ENCODE peak calls at places on chromosome 9, in ten cellular contexts. T is CD4-positive, CD25-positive, alpha-beta regulatory T cell; Q is mucosa of descending colon; H is left cardiac atrium; E is activated naive CD8-positive, alpha-beta T cell treated with anti-CD3 and anti-CD28 coated beads, Interleukin-2, amount 50 U/mL, for 24 hours; N is HCT116; R is activated T-cell treated with anti-CD3 and anti-CD28 coated beads, Interleukin-2, amount 50 U/mL, for 4 hours; K is IMR-90; A is esophagus mucosa; Z is A549. C is an unnamed sample.

GRCh38 chr9:104863180-104863883 is 64.6 kb downstream of the ABCA1 start:
- ATAC-seq in T (peak), Q (peak), H (peak), E (peak), N (peak), R (peak), K (peak), A (peak), Z (peak), C (peak)

GRCh38 chr9:20620658-20621552 is 1.4 kb downstream of the MLLT3 start:
- ATAC-seq in T (peak), Q (peak), H (peak), E (no peak), N (no peak), R (peak), K (no peak), A (no peak), Z (no peak), C (peak)

GRCh38 chr9:110802416-110803035 is 133.9 kb downstream of the MUSK start:
- ATAC-seq in T (no peak), Q (peak), H (peak), E (no peak), N (no peak), R (no peak), K (no peak), A (no peak), Z (peak), C (no peak)

GRCh38 chr9:3960661-3961144 is 339.2 kb downstream of the GLIS3 start:
- ATAC-seq in T (no peak), Q (no peak), H (no peak), E (no peak), N (no peak), R (no peak), K (peak), A (no peak), Z (no peak), C (no peak)

GRCh38 chr9:101485873-101486692 is 47.6 kb upstream of the RNF20 start:
- ATAC-seq in T (no peak), Q (peak), H (peak), E (no peak), N (peak), R (peak), K (peak), A (peak), Z (peak), C (no peak)

GRCh38 chr9:91421987-91422765 is 1.5 kb downstream of the NFIL3 start:
- ATAC-seq in T (no peak), Q (no peak), H (no peak), E (no peak), N (no peak), R (no peak), K (no peak), A (no peak), Z (no peak), C (no peak)

GRCh38 chr9:21903380-21903965 is 90.7 kb downstream of the CDKN2A start:
- ATAC-seq in T (no peak), Q (no peak), H (no peak), E (no peak), N (no peak), R (no peak), K (no peak), A (no peak), Z (no peak), C (no peak)

GRCh38 chr9:21684831-21685362 is 117.5 kb upstream of the MTAP start:
- ATAC-seq in T (no peak), Q (peak), H (peak), E (peak), N (peak), R (peak), K (peak), A (peak), Z (peak), C (peak)

GRCh38 chr9:116149844-116150243 is 3.7 kb upstream of the PAPPA start:
- ATAC-seq in T (no peak), Q (peak), H (no peak), E (no peak), N (peak), R (no peak), K (no peak), A (peak), Z (no peak), C (no peak)

GRCh38 chr9:114852050-114852594 is 46.3 kb upstream of the TNFSF15 start:
- ATAC-seq in T (no peak), Q (peak), H (peak), E (no peak), N (no peak), R (no peak), K (peak), A (peak), Z (no peak), C (no peak)

GRCh38 chr9:85258229-85258628 is 483.5 kb downstream of the AGTPBP1 start:
- ATAC-seq in T (no peak), Q (peak), H (no peak), E (no peak), N (no peak), R (no peak), K (no peak), A (peak), Z (no peak), C (no peak)

GRCh38 chr9:15785584-15785983 is 232.7 kb downstream of the CCDC171 start:
- ATAC-seq in T (no peak), Q (no peak), H (no peak), E (no peak), N (no peak), R (no peak), K (no peak), A (no peak), Z (no peak), C (no peak)

GRCh38 chr9:72280913-72281500 is 84.0 kb downstream of the ZFAND5 start:
- ATAC-seq in T (peak), Q (peak), H (peak), E (peak), N (peak), R (peak), K (peak), A (peak), Z (peak), C (peak)

GRCh38 chr9:117555964-117556629 is 141.2 kb upstream of the ASTN2 start:
- ATAC-seq in T (no peak), Q (peak), H (no peak), E (no peak), N (peak), R (no peak), K (no peak), A (no peak), Z (peak), C (peak)

GRCh38 chr9:134492281-134492691 is 149.3 kb upstream of the COL5A1 start:
- ATAC-seq in T (no peak), Q (peak), H (peak), E (no peak), N (no peak), R (no peak), K (peak), A (no peak), Z (no peak), C (no peak)

GRCh38 chr9:19373527-19373926 is 6.5 kb downstream of the RPS6 start:
- ATAC-seq in T (no peak), Q (no peak), H (no peak), E (no peak), N (no peak), R (no peak), K (no peak), A (no peak), Z (no peak), C (no peak)

GRCh38 chr9:15697459-15697858 is 144.6 kb downstream of the CCDC171 start:
- ATAC-seq in T (no peak), Q (no peak), H (no peak), E (no peak), N (peak), R (no peak), K (peak), A (no peak), Z (peak), C (no peak)

GRCh38 chr9:37085233-37085632 is 35.1 kb upstream of the ZCCHC7 start:
- ATAC-seq in T (no peak), Q (no peak), H (no peak), E (no peak), N (no peak), R (no peak), K (no peak), A (no peak), Z (no peak), C (no peak)

GRCh38 chr9:81125446-81126092 is 563.8 kb downstream of the TLE1 start:
- ATAC-seq in T (no peak), Q (no peak), H (no peak), E (peak), N (no peak), R (no peak), K (peak), A (peak), Z (peak), C (no peak)

GRCh38 chr9:34233691-34234090 is 54.8 kb downstream of the UBAP1 start:
- ATAC-seq in T (no peak), Q (no peak), H (peak), E (no peak), N (no peak), R (no peak), K (peak), A (peak), Z (no peak), C (no peak)

GRCh38 chr9:120926397-120926928 is at the start of gene TRAF1:
- ATAC-seq in T (peak), Q (peak), H (no peak), E (peak), N (no peak), R (peak), K (no peak), A (no peak), Z (no peak), C (peak)

GRCh38 chr9:136552117-136552685 is 6.4 kb upstream of the NOTCH1 start:
- ATAC-seq in T (no peak), Q (peak), H (peak), E (peak), N (no peak), R (peak), K (peak), A (no peak), Z (no peak), C (peak)

GRCh38 chr9:99593621-99594020 is 228.1 kb upstream of the NR4A3 start:
- ATAC-seq in T (no peak), Q (no peak), H (no peak), E (no peak), N (no peak), R (no peak), K (no peak), A (no peak), Z (no peak), C (no peak)

GRCh38 chr9:127137640-127138360 is 15.4 kb upstream of the ANGPTL2 start:
- ATAC-seq in T (no peak), Q (no peak), H (no peak), E (no peak), N (no peak), R (no peak), K (no peak), A (no peak), Z (no peak), C (no peak)

GRCh38 chr9:22119537-22120167 is 110.5 kb upstream of the CDKN2B start:
- ATAC-seq in T (peak), Q (peak), H (peak), E (peak), N (peak), R (peak), K (peak), A (peak), Z (no peak), C (peak)

GRCh38 chr9:37873955-37874354 is 30.0 kb downstream of the SLC25A51 start:
- ATAC-seq in T (no peak), Q (no peak), H (no peak), E (no peak), N (no peak), R (no peak), K (no peak), A (no peak), Z (no peak), C (no peak)

GRCh38 chr9:101354143-101354764 is 30.6 kb downstream of the BAAT start:
- ATAC-seq in T (no peak), Q (peak), H (no peak), E (no peak), N (no peak), R (no peak), K (no peak), A (peak), Z (peak), C (no peak)

GRCh38 chr9:121360975-121361374 is 9.1 kb downstream of the STOM start:
- ATAC-seq in T (no peak), Q (peak), H (peak), E (no peak), N (peak), R (no peak), K (peak), A (peak), Z (no peak), C (no peak)

GRCh38 chr9:113997610-113998009 is 80.5 kb downstream of the AMBP start:
- ATAC-seq in T (no peak), Q (no peak), H (no peak), E (no peak), N (no peak), R (no peak), K (no peak), A (no peak), Z (no peak), C (no peak)

GRCh38 chr9:112839331-112839730 is 51.3 kb downstream of the SLC46A2 start:
- ATAC-seq in T (no peak), Q (no peak), H (no peak), E (no peak), N (no peak), R (no peak), K (no peak), A (no peak), Z (no peak), C (no peak)

GRCh38 chr9:130284249-130284625 is 18.7 kb downstream of the HMCN2 start:
- ATAC-seq in T (no peak), Q (no peak), H (no peak), E (peak), N (no peak), R (no peak), K (no peak), A (no peak), Z (no peak), C (no peak)

GRCh38 chr9:89801723-89802680 is 197.2 kb downstream of the GADD45G start:
- ATAC-seq in T (no peak), Q (no peak), H (peak), E (no peak), N (no peak), R (no peak), K (no peak), A (no peak), Z (no peak), C (no peak)

GRCh38 chr9:90477535-90477934 is 165.1 kb downstream of the DIRAS2 start:
- ATAC-seq in T (no peak), Q (no peak), H (no peak), E (no peak), N (no peak), R (no peak), K (no peak), A (no peak), Z (no peak), C (no peak)

C was measured in activated T-helper 17 cell treated with anti-CD3 and anti-CD28 coated beads, Interleukin-2, amount 50 U/mL, for 72 hours.